ENCODE peak calls at places on chromosomes 6 and 20, in six cellular contexts. B is amniotic epithelial cell, K is HCT116, I is hippocampal formation, F is neuronal stem cell, Q is SIG-M5. S is an unnamed sample.

GRCh38 chr20:59667131-59667530 is 62.8 kb downstream of the PHACTR3 start:
- DNase-seq in B (no peak), I (no peak), F (no peak), Q (no peak), K (no peak), S (no peak)

GRCh38 chr6:52981215-52981910 is 13.7 kb downstream of the GSTA4 start:
- DNase-seq in Q (no peak), B (no peak), I (no peak), K (no peak), F (no peak), S (no peak)

GRCh38 chr20:47925603-47926002 is 140.3 kb upstream of the SULF2 start:
- DNase-seq in F (no peak), K (no peak), Q (no peak), I (no peak), B (no peak), S (no peak)

GRCh38 chr20:31740208-31740607 is 1.1 kb downstream of the TPX2 start:
- DNase-seq in K (no peak), I (no peak), F (no peak), B (peak; percentile 68), Q (no peak), S (no peak)

GRCh38 chr6:117908246-117909107 is 1.4 kb downstream of the SLC35F1 start:
- DNase-seq in K (no peak), B (no peak), Q (no peak), F (no peak), I (peak; percentile 26), S (peak; percentile 48)

GRCh38 chr6:137827977-137828815 is 38.9 kb upstream of the TNFAIP3 start:
- DNase-seq in K (no peak), Q (no peak), I (no peak), B (no peak), F (no peak), S (no peak)

GRCh38 chr20:44402391-44403193 is 47.1 kb downstream of the HNF4A start:
- DNase-seq in I (no peak), Q (no peak), K (no peak), B (no peak), F (no peak), S (no peak)

GRCh38 chr6:156396068-156396771 is 381.0 kb upstream of the ARID1B start:
- DNase-seq in B (no peak), Q (no peak), F (peak; percentile 12), I (no peak), K (no peak), S (no peak)

GRCh38 chr20:24972341-24972740 is 20.2 kb downstream of the APMAP start:
- DNase-seq in F (no peak), B (no peak), Q (no peak), K (no peak), I (no peak), S (no peak)

GRCh38 chr6:74054190-74054589 is 358.2 kb downstream of the CD109 start:
- DNase-seq in F (no peak), I (no peak), Q (no peak), K (no peak), B (no peak), S (no peak)

GRCh38 chr6:159807150-159807859 is 7.2 kb downstream of the PNLDC1 start:
- DNase-seq in K (no peak), Q (no peak), B (peak; percentile 65), I (no peak), F (no peak), S (no peak)

GRCh38 chr20:25484224-25484846 is 76.9 kb downstream of the GINS1 start:
- DNase-seq in K (no peak), B (no peak), Q (no peak), F (no peak), I (no peak), S (no peak)

GRCh38 chr6:15504581-15505350 is 158.1 kb downstream of the DTNBP1 start:
- DNase-seq in Q (no peak), K (no peak), F (no peak), I (peak; percentile 84), B (peak; percentile 97), S (no peak)

GRCh38 chr20:17843246-17844132 is 125.1 kb downstream of the SNX5 start:
- DNase-seq in F (no peak), I (no peak), B (peak; percentile 83), K (peak; percentile 88), Q (no peak), S (no peak)

GRCh38 chr6:84052204-84052882 is 18.8 kb downstream of the MRAP2 start:
- DNase-seq in B (peak; percentile 10), K (no peak), I (peak; percentile 50), Q (no peak), F (peak; percentile 76), S (peak; percentile 27)

S was measured in neural crest cell.